ENCODE peak calls at places on chromosomes 3 and 15, in seven cellular contexts. U is HCEC 1CT; G is uterus; D is endothelial cell; S is stimulated activated CD8-positive, alpha-beta memory T cell treated with anti-CD3 and anti-CD28 coated beads, Interleukin-7, amount 100 ng/mL, for 4 hours; T is left cardiac atrium; W is MCF 10A. A is an unnamed sample.

GRCh38 chr15:52331490-52332240 is 36.1 kb upstream of the MYO5C start:
- DNase-seq in U (peak), G (no peak), D (peak), S (peak), T (no peak), W (peak), A (peak)

GRCh38 chr3:72903004-72903403 is 15.2 kb downstream of the GXYLT2 start:
- DNase-seq in U (peak), G (no peak), D (no peak), S (no peak), T (no peak), W (peak), A (no peak)

GRCh38 chr15:45759910-45760309 is 125.1 kb downstream of the SQOR start:
- DNase-seq in U (no peak), G (no peak), D (no peak), S (no peak), T (no peak), W (no peak), A (no peak)

GRCh38 chr15:38130739-38131498 is 121.7 kb upstream of the SPRED1 start:
- DNase-seq in U (peak), G (peak), D (no peak), S (no peak), T (peak), W (peak), A (peak)

GRCh38 chr3:110485389-110485788 is 586.2 kb upstream of the NECTIN3 start:
- DNase-seq in U (peak), G (no peak), D (no peak), S (no peak), T (no peak), W (no peak), A (no peak)

GRCh38 chr15:33742286-33742685 is 226.0 kb upstream of the CHRM5 start:
- DNase-seq in U (no peak), G (no peak), D (no peak), S (no peak), T (no peak), W (no peak), A (no peak)

GRCh38 chr15:86061581-86061980 is 18.1 kb upstream of the AGBL1 start:
- DNase-seq in U (no peak), G (no peak), D (no peak), S (no peak), T (no peak), W (no peak), A (peak)

GRCh38 chr3:4503050-4503449 is 9.9 kb downstream of the ITPR1 start:
- DNase-seq in U (no peak), G (no peak), D (no peak), S (no peak), T (no peak), W (no peak), A (no peak)

GRCh38 chr15:60787737-60788513 is 309.0 kb upstream of the ICE2 start:
- DNase-seq in U (no peak), G (no peak), D (peak), S (peak), T (no peak), W (peak), A (no peak)

GRCh38 chr3:126267169-126267975 is 87.0 kb upstream of the ALDH1L1 start:
- DNase-seq in U (peak), G (peak), D (peak), S (no peak), T (peak), W (peak), A (peak)

GRCh38 chr15:34583399-34584320 is at the start of gene GOLGA8B:
- DNase-seq in U (peak), G (peak), D (peak), S (peak), T (peak), W (peak), A (peak)

GRCh38 chr3:46293991-46294833 is 52.0 kb downstream of the CCR3 start:
- DNase-seq in U (no peak), G (no peak), D (no peak), S (no peak), T (no peak), W (no peak), A (no peak)

GRCh38 chr3:173584834-173585831 is 187.6 kb downstream of the NLGN1 start:
- DNase-seq in U (peak), G (no peak), D (peak), S (no peak), T (peak), W (no peak), A (peak)

GRCh38 chr3:157129782-157130137 is 30.2 kb downstream of the CCNL1 start:
- DNase-seq in U (no peak), G (peak), D (peak), S (no peak), T (peak), W (peak), A (no peak)

GRCh38 chr3:128226794-128227399 is 73.6 kb downstream of the EEFSEC start:
- DNase-seq in U (peak), G (no peak), D (peak), S (no peak), T (no peak), W (peak), A (peak)

GRCh38 chr3:143786229-143787199 is 61.8 kb downstream of the SLC9A9 start:
- DNase-seq in U (no peak), G (peak), D (no peak), S (no peak), T (peak), W (no peak), A (no peak)

GRCh38 chr15:76176487-76177085 is 116.8 kb downstream of the TMEM266 start:
- DNase-seq in U (no peak), G (no peak), D (no peak), S (no peak), T (no peak), W (no peak), A (no peak)

GRCh38 chr3:108677811-108678210 is 79.4 kb downstream of the RETNLB start:
- DNase-seq in U (no peak), G (no peak), D (no peak), S (no peak), T (no peak), W (no peak), A (no peak)

GRCh38 chr15:70199601-70200000 is 101.9 kb upstream of the TLE3 start:
- DNase-seq in U (no peak), G (no peak), D (no peak), S (no peak), T (no peak), W (no peak), A (no peak)

GRCh38 chr3:177463863-177464262 is 266.6 kb upstream of the TBL1XR1 start:
- DNase-seq in U (peak), G (no peak), D (no peak), S (no peak), T (no peak), W (no peak), A (no peak)

GRCh38 chr15:92328207-92328606 is 65.5 kb upstream of the ST8SIA2 start:
- DNase-seq in U (no peak), G (no peak), D (no peak), S (no peak), T (no peak), W (no peak), A (no peak)

GRCh38 chr15:70267879-70268278 is 170.2 kb upstream of the TLE3 start:
- DNase-seq in U (peak), G (no peak), D (no peak), S (no peak), T (no peak), W (peak), A (no peak)

GRCh38 chr3:85148056-85148455 is 189.3 kb downstream of the CADM2 start:
- DNase-seq in U (no peak), G (no peak), D (no peak), S (no peak), T (no peak), W (no peak), A (peak)

GRCh38 chr3:59443618-59444292 is 393.9 kb upstream of the CFAP20DC start:
- DNase-seq in U (no peak), G (no peak), D (no peak), S (no peak), T (no peak), W (no peak), A (no peak)

GRCh38 chr15:63823253-63823844 is 10.4 kb downstream of the HERC1 start:
- DNase-seq in U (no peak), G (no peak), D (no peak), S (no peak), T (no peak), W (no peak), A (no peak)

GRCh38 chr3:9255976-9256375 is 6.5 kb upstream of the SRGAP3 start:
- DNase-seq in U (no peak), G (no peak), D (no peak), S (no peak), T (no peak), W (no peak), A (no peak)

GRCh38 chr3:128619146-128619890 is 31.3 kb downstream of the RPN1 start:
- DNase-seq in U (peak), G (no peak), D (no peak), S (no peak), T (no peak), W (peak), A (no peak)

A was measured in NCI-H524.